ENCODE peak calls at places on chromosomes 6 and 20, in seven cellular contexts. W is astrocyte, D is fibroblast of mammary gland, H is lower lobe of right lung, Q is activated B cell treated with CpG ODN at 0.5 μM for 24 hours, C is mucosa of descending colon, A is suprapubic skin. L is an unnamed sample.

GRCh38 chr6:23097569-23097968 is 528.2 kb downstream of the HDGFL1 start:
- DNase-seq in W (no peak), D (peak), H (no peak), Q (no peak), C (no peak), A (no peak), L (no peak)

GRCh38 chr20:17794400-17794799 is 94.6 kb downstream of the BANF2 start:
- DNase-seq in W (no peak), D (no peak), H (no peak), Q (no peak), C (no peak), A (no peak), L (no peak)

GRCh38 chr6:142359271-142359960 is 57.6 kb downstream of the ADGRG6 start:
- DNase-seq in W (no peak), D (no peak), H (no peak), Q (no peak), C (no peak), A (no peak), L (no peak)

GRCh38 chr20:33604084-33604990 is 57.8 kb upstream of the C20orf144 start:
- DNase-seq in W (no peak), D (peak), H (no peak), Q (no peak), C (no peak), A (no peak), L (no peak)

GRCh38 chr20:58614984-58615760 is 35.9 kb upstream of the STX16 start:
- DNase-seq in W (no peak), D (no peak), H (peak), Q (no peak), C (no peak), A (no peak), L (no peak)

GRCh38 chr6:111600588-111601440 is 4.9 kb downstream of the TRAF3IP2 start:
- DNase-seq in W (no peak), D (peak), H (no peak), Q (no peak), C (no peak), A (no peak), L (no peak)

GRCh38 chr6:135568366-135568765 is 70.8 kb upstream of the AHI1 start:
- DNase-seq in W (peak), D (peak), H (no peak), Q (no peak), C (peak), A (no peak), L (no peak)

GRCh38 chr20:7392551-7392950 is 547.7 kb downstream of the HAO1 start:
- DNase-seq in W (peak), D (no peak), H (no peak), Q (no peak), C (no peak), A (no peak), L (no peak)

GRCh38 chr20:63494420-63495166 is 4.3 kb downstream of the EEF1A2 start:
- DNase-seq in W (no peak), D (no peak), H (no peak), Q (no peak), C (no peak), A (no peak), L (peak)

GRCh38 chr20:62920039-62920645 is 6.2 kb downstream of the DIDO1 start:
- DNase-seq in W (no peak), D (no peak), H (peak), Q (no peak), C (no peak), A (no peak), L (no peak)

GRCh38 chr20:31835977-31836852 is 9.2 kb downstream of the FOXS1 start:
- DNase-seq in W (peak), D (peak), H (peak), Q (peak), C (peak), A (peak), L (peak)

GRCh38 chr6:7770111-7770510 is 44.2 kb downstream of the BMP6 start:
- DNase-seq in W (peak), D (no peak), H (no peak), Q (no peak), C (no peak), A (no peak), L (no peak)

GRCh38 chr6:84062519-84063154 is 29.1 kb downstream of the MRAP2 start:
- DNase-seq in W (no peak), D (no peak), H (no peak), Q (no peak), C (no peak), A (no peak), L (no peak)

GRCh38 chr6:47277702-47278101 is 32.0 kb downstream of the TNFRSF21 start:
- DNase-seq in W (no peak), D (no peak), H (no peak), Q (no peak), C (no peak), A (no peak), L (no peak)

GRCh38 chr6:136487746-136488145 is 62.5 kb downstream of the MAP7 start:
- DNase-seq in W (no peak), D (peak), H (no peak), Q (no peak), C (no peak), A (no peak), L (no peak)

GRCh38 chr6:145699462-145699861 is 35.9 kb downstream of the EPM2A start:
- DNase-seq in W (peak), D (peak), H (no peak), Q (no peak), C (no peak), A (no peak), L (no peak)

GRCh38 chr6:5123296-5124135 is 38.4 kb downstream of the PPP1R3G start:
- DNase-seq in W (no peak), D (no peak), H (no peak), Q (no peak), C (no peak), A (no peak), L (no peak)

GRCh38 chr6:152642578-152643375 is 5.6 kb upstream of the SYNE1 start:
- DNase-seq in W (peak), D (peak), H (peak), Q (no peak), C (peak), A (no peak), L (no peak)

GRCh38 chr6:106622412-106622811 is 6.9 kb downstream of the RTN4IP1 start:
- DNase-seq in W (no peak), D (no peak), H (no peak), Q (no peak), C (no peak), A (no peak), L (no peak)

GRCh38 chr6:80143312-80143960 is 37.0 kb downstream of the BCKDHB start:
- DNase-seq in W (peak), D (peak), H (peak), Q (no peak), C (peak), A (peak), L (no peak)

GRCh38 chr6:26205625-26206574 is 118.7 kb downstream of the HFE start:
- DNase-seq in W (peak), D (peak), H (no peak), Q (no peak), C (peak), A (no peak), L (no peak)

GRCh38 chr6:41687501-41688175 is 47.8 kb downstream of the TFEB start:
- DNase-seq in W (no peak), D (no peak), H (peak), Q (no peak), C (peak), A (peak), L (no peak)

GRCh38 chr20:63612276-63612931 is 14.5 kb downstream of the GMEB2 start:
- DNase-seq in W (no peak), D (no peak), H (peak), Q (no peak), C (no peak), A (no peak), L (no peak)

GRCh38 chr6:119148102-119148824 is 69.8 kb upstream of the FAM184A start:
- DNase-seq in W (peak), D (peak), H (no peak), Q (no peak), C (peak), A (no peak), L (no peak)

GRCh38 chr6:143901885-143902708 is 37.8 kb downstream of the ZC2HC1B start:
- DNase-seq in W (peak), D (peak), H (no peak), Q (no peak), C (peak), A (no peak), L (no peak)

GRCh38 chr6:30129270-30129669 is 6.7 kb upstream of the TRIM40 start:
- DNase-seq in W (no peak), D (no peak), H (no peak), Q (no peak), C (no peak), A (no peak), L (no peak)

GRCh38 chr6:42406296-42407280 is 45.1 kb downstream of the TRERF1 start:
- DNase-seq in W (peak), D (peak), H (no peak), Q (no peak), C (no peak), A (no peak), L (no peak)

GRCh38 chr20:36312724-36313441 is 6.7 kb downstream of the DLGAP4 start:
- DNase-seq in W (no peak), D (no peak), H (no peak), Q (no peak), C (no peak), A (peak), L (no peak)
- TF ChIP-seq CTCF in W (no peak), D (no peak), H (no peak), Q (no peak), C (no peak), A (no peak), L (no peak)

DNA sequence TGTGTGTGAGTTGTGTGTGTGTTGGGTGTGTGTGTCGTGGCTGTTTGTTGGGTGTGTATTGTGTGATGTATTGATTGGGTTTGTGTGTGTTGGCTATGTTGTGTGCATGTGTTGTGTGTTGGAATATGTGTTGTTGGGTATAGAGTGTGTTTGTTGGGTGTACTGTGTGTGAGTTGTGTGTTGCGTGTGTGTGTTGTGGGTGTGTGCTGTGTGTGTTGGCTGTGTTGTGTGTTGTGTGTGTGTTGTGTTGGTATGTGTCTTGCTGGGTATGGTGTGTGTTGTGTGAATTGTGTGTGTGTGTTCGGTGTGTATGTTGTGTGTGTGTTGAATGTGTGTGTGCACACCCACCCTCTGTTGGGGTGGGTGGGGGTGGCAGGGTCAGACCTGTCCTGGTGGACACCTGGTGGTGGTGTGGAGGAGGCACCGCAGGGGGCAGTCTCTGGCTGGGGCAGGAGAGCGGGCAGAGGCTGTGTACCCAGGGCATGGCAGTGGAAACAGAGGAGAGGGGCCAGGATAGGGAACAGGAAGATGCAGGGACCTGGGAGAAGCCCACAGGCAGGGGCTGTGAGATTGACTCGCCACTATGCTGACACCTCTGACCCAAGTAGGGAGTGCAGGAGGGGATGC is 25.5 kb upstream of the PXDC1 start:
- DNase-seq in W (no peak), D (no peak), H (no peak), Q (no peak), C (no peak), A (no peak), L (no peak)
- TF ChIP-seq CTCF in W (no peak), D (no peak), H (no peak), Q (no peak), C (no peak), A (no peak), L (peak)

GRCh38 chr6:54878705-54879104 is 32.1 kb downstream of the FAM83B start:
- DNase-seq in W (no peak), D (no peak), H (no peak), Q (no peak), C (no peak), A (no peak), L (no peak)
- TF ChIP-seq CTCF in W (no peak), D (no peak), H (no peak), Q (no peak), C (no peak), A (no peak), L (peak)

DNA sequence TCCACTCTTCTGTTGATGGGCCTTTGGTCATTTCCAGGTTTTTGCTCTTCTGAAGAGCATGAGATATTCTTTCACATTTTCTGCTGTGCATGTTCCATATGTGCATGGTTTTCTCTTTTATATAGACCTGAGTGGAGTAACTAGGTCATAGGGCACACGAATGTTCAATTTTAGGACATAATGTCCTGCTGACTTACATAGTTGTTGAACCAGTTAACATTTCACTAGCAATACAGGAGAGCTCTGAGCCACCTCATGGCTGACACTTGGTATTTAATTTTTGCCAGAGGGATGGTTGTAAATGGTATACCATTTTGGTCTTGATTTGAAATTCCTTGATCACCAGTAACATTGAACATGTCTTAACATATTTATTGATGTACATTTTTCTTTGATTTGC is 38.2 kb downstream of the IGF2R start:
- DNase-seq in W (no peak), D (no peak), H (no peak), Q (no peak), C (no peak), A (no peak), L (no peak)
- TF ChIP-seq CTCF in W (no peak), D (no peak), H (no peak), Q (no peak), C (no peak), A (no peak), L (no peak)

DNA sequence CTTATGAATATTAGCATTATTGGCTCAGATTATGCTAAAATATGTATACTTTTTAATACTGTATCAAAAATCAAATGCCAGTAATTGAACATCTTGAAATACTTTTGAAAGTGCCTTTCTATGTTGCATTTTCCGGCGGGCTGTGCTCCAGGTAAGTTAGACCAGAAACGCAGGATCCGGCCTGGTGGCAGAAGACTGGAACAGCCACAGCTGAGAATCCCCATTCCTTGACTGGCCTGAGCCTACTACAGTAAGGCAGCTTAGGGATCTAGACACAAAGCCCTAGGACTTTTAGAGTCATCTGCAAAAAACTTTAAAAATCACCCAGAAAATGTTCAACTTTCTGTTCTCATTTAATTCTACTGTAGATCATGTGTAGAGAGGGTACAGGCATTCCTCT is 138.8 kb upstream of the C6orf118 start:
- DNase-seq in W (no peak), D (no peak), H (no peak), Q (no peak), C (no peak), A (no peak), L (no peak)
- TF ChIP-seq CTCF in W (no peak), D (no peak), H (no peak), Q (no peak), C (no peak), A (no peak), L (peak)

GRCh38 chr6:56047931-56048520 is 172.6 kb upstream of the BMP5 start:
- DNase-seq in W (no peak), D (no peak), H (no peak), Q (no peak), C (no peak), A (no peak), L (no peak)
- TF ChIP-seq CTCF in W (no peak), D (no peak), H (no peak), Q (no peak), C (no peak), A (no peak), L (no peak)

GRCh38 chr20:1369970-1370369 is 22.9 kb downstream of the FKBP1A start:
- DNase-seq in W (no peak), D (no peak), H (no peak), Q (no peak), C (no peak), A (no peak), L (no peak)
- TF ChIP-seq CTCF in W (no peak), D (no peak), H (no peak), Q (no peak), C (no peak), A (no peak), L (no peak)

GRCh38 chr6:168367285-168367720 is 47.7 kb upstream of the DACT2 start:
- DNase-seq in W (no peak), D (peak), H (no peak), Q (no peak), C (no peak), A (peak), L (no peak)

GRCh38 chr6:168366473-168366872 is 46.9 kb upstream of the DACT2 start:
- DNase-seq in W (no peak), D (no peak), H (no peak), Q (no peak), C (no peak), A (peak), L (no peak)

GRCh38 chr6:168368971-168369370 is 49.4 kb upstream of the DACT2 start:
- DNase-seq in W (no peak), D (no peak), H (no peak), Q (no peak), C (no peak), A (peak), L (no peak)

GRCh38 chr6:168369776-168370175 is 50.2 kb upstream of the DACT2 start:
- DNase-seq in W (no peak), D (no peak), H (no peak), Q (no peak), C (peak), A (peak), L (no peak)

DNA sequence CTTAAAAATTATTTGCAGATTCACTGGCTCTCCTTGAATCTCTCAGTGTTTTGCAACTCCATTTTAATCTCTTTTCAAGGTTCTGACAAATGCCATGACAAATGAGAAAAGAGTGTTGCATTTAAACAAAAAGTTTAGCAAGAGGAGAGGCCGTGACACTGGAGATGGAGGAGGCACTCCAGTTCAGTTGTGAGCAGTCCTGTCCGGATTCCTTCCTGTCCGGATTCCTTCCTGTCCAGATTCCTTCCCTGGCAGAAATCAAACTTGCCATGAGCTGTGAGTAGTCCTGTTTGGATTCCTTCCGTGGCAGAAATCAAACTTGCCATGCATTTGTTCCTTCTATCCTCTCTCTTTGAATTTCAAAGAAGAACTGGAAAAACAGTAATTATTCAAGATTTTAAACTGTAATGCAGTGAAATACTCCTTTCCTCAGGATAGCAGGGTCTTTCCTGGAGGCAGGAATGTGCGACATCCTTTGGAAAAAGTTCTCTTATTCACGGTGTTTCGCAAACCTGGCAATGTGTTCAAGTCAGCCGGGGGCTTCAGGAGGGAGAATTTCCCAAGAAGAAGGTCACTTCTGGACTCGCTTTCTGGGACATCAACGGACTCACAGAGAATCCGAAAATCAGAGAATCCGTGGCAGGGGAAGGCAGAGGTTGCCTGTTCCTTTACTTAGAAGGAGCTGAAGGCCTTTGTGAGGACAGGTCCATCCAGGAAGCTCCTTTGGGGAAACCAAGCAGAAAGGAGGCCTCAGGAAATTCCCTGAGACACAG is 48.7 kb upstream of the DACT2 start:
- DNase-seq in W (no peak), D (peak), H (no peak), Q (no peak), C (no peak), A (peak), L (no peak)
- TF ChIP-seq CTCF in W (no peak), D (no peak), H (no peak), Q (no peak), C (no peak), A (no peak), L (peak)

GRCh38 chr6:31652925-31653724 is 664 bp upstream of the BAG6 start:
- DNase-seq in W (peak), D (no peak), H (peak), Q (no peak), C (no peak), A (peak), L (peak)
- TF ChIP-seq CTCF in W (no peak), D (no peak), H (no peak), Q (no peak), C (no peak), A (no peak), L (no peak)

L was measured in type B pancreatic cell.